ENCODE peak calls at places on chromosomes 11 and 22, in six cellular contexts. L is esophagus squamous epithelium, D is Peyer's patch, X is AG04450, T is HFFc6, F is body of pancreas. Q is an unnamed sample.

GRCh38 chr22:21628386-21629261 is 1.2 kb downstream of the YDJC start:
- DNase-seq in X (no peak), F (no peak), T (no peak), D (peak; percentile 55), L (no peak), Q (no peak)

GRCh38 chr11:27228232-27228631 is 134.8 kb downstream of the CCDC34 start:
- DNase-seq in L (no peak), X (no peak), T (no peak), F (no peak), D (no peak), Q (no peak)

GRCh38 chr22:27438271-27438980 is 363.1 kb downstream of the MN1 start:
- DNase-seq in F (peak; percentile 81), X (no peak), D (no peak), T (no peak), L (no peak), Q (no peak)

GRCh38 chr11:34846467-34846866 is 69.7 kb downstream of the APIP start:
- DNase-seq in L (no peak), X (no peak), T (no peak), F (no peak), D (no peak), Q (no peak)

GRCh38 chr11:4084406-4084805 is 10.2 kb upstream of the RRM1 start:
- DNase-seq in T (no peak), X (no peak), D (no peak), L (no peak), F (no peak), Q (no peak)

GRCh38 chr22:35189559-35189958 is 67.7 kb upstream of the HMGXB4 start:
- DNase-seq in D (no peak), L (no peak), F (no peak), X (no peak), T (no peak), Q (no peak)

GRCh38 chr11:71453021-71453910 is at the start of gene NADSYN1:
- DNase-seq in T (peak; percentile 91), L (peak; percentile 81), D (peak; percentile 99), X (peak; percentile 77), F (peak; percentile 99), Q (peak; percentile 87)

GRCh38 chr11:85385561-85385960 is 241.6 kb downstream of the DLG2 start:
- DNase-seq in F (no peak), X (no peak), D (no peak), L (no peak), T (no peak), Q (no peak)

GRCh38 chr11:129131361-129131760 is 60.8 kb downstream of the ARHGAP32 start:
- DNase-seq in L (no peak), T (no peak), D (no peak), X (no peak), F (no peak), Q (no peak)

GRCh38 chr22:23906641-23907040 is 12.5 kb downstream of the MIF start:
- DNase-seq in D (no peak), X (no peak), T (no peak), L (no peak), F (no peak), Q (no peak)

GRCh38 chr11:36574486-36574885 is 6.7 kb downstream of the RAG1 start:
- DNase-seq in L (no peak), F (no peak), T (no peak), D (no peak), X (no peak), Q (no peak)

GRCh38 chr11:12430351-12430750 is 53.0 kb downstream of the PARVA start:
- DNase-seq in D (no peak), T (peak; percentile 27), F (no peak), L (no peak), X (no peak), Q (no peak)

GRCh38 chr11:2190670-2191471 is 19.3 kb upstream of the TH start:
- DNase-seq in L (no peak), F (no peak), X (no peak), D (no peak), T (no peak), Q (no peak)

GRCh38 chr22:44345872-44346271 is 33.1 kb upstream of the SHISAL1 start:
- DNase-seq in T (no peak), D (no peak), L (no peak), X (no peak), F (no peak), Q (no peak)

GRCh38 chr22:48305726-48306235 is 1521.9 kb downstream of the BRD1 start:
- DNase-seq in D (no peak), F (no peak), L (no peak), T (no peak), X (no peak), Q (no peak)

GRCh38 chr22:38696606-38697005 is 4.1 kb downstream of the JOSD1 start:
- DNase-seq in D (peak; percentile 62), L (no peak), F (no peak), X (no peak), T (peak; percentile 79), Q (peak; percentile 44)

GRCh38 chr11:36228689-36229088 is 60.5 kb downstream of the COMMD9 start:
- DNase-seq in D (no peak), T (no peak), X (no peak), L (no peak), F (no peak), Q (no peak)

GRCh38 chr11:122743949-122744876 is 88.7 kb downstream of the UBASH3B start:
- DNase-seq in T (no peak), D (peak; percentile 92), F (no peak), L (no peak), X (no peak), Q (no peak)

GRCh38 chr22:46390105-46390651 is 54.7 kb downstream of the TRMU start:
- DNase-seq in D (no peak), T (no peak), L (no peak), X (no peak), F (no peak), Q (no peak)

GRCh38 chr22:46390652-46391301 is 55.3 kb downstream of the TRMU start:
- DNase-seq in F (peak; percentile 91), X (peak; percentile 6), T (no peak), D (peak; percentile 59), L (no peak), Q (peak; percentile 56)

GRCh38 chr22:46387748-46388147 is 52.2 kb downstream of the TRMU start:
- DNase-seq in L (no peak), D (no peak), F (no peak), X (no peak), T (no peak), Q (no peak)

GRCh38 chr22:46389081-46389480 is 53.6 kb downstream of the TRMU start:
- DNase-seq in F (no peak), T (no peak), X (no peak), L (no peak), D (no peak), Q (no peak)

GRCh38 chr22:46388647-46389046 is 53.1 kb downstream of the TRMU start:
- DNase-seq in D (no peak), F (no peak), T (no peak), X (no peak), L (no peak), Q (no peak)
- TF ChIP-seq CTCF in D (no peak), F (no peak), T (no peak), X (no peak), L (no peak), Q (no peak)

DNA sequence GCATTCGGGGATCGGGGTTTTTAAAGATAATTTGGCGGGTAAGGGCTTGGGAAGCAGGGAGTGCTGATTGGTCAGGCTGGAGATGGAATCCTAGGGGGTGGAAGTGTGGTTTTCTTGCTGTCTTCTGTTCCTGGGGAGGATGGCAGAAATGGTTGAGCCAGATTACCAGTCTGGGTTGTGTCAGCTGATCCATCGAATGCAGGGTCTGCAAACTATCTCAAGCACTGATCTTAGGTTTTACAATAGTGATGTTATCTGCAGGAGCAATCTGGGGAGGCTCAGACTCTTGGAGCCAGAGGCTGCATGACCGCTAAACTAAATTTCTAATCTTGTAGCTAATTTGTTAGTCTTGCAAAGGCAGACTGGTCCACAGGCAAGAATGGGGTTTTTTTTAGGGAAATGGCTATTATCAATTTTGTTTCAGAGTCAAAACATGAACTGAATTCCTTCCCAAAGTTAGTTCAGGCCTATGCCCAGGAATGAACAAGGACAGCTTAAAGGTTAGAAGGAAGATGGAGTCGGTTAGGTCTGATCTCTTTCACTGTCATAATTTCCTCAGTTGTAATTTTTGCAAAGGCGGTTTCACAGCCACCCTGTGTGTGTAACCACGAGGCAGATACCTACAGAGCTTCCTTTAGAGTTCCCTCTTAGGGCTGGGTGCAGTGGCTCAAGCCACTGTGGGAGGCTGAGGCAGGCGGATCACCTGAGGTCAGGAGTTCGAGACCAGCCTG is 10.2 kb downstream of the SCGB1A1 start:
- DNase-seq in F (no peak), T (no peak), X (no peak), D (no peak), L (no peak), Q (no peak)
- TF ChIP-seq CTCF in F (no peak), T (no peak), X (no peak), D (no peak), L (no peak), Q (no peak)

GRCh38 chr11:60633645-60634044 is 65.8 kb upstream of the MS4A8 start:
- DNase-seq in L (no peak), F (no peak), X (no peak), T (no peak), D (no peak), Q (no peak)

GRCh38 chr11:60631939-60632338 is 67.5 kb upstream of the MS4A8 start:
- DNase-seq in L (no peak), T (no peak), D (no peak), X (no peak), F (no peak), Q (no peak)

GRCh38 chr11:60629399-60629798 is 70.0 kb upstream of the MS4A8 start:
- DNase-seq in L (no peak), F (no peak), X (no peak), T (no peak), D (no peak), Q (no peak)

DNA sequence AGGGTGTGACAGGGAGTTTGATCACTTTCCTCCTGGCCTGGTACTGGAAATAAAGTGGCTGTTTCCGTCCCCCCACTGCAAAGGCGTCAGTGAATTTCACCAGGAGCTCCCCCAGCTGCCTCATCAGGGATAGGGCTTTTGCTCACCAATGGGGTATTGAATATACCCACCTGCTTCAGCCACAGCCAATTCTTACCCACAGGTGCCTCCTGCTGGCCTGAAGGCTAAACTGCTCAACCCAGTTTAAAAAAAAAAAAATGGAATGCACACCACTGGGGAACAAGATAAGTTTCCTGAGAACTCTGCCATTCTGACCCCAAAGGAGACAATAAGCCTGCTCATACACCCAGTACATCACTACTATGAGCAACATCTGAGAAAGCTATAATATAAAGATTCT is 65.3 kb upstream of the MS4A8 start:
- DNase-seq in X (no peak), T (no peak), F (no peak), L (no peak), D (no peak), Q (no peak)
- TF ChIP-seq CTCF in X (no peak), T (peak; percentile 33), F (no peak), L (peak; percentile 6), D (no peak), Q (no peak)

GRCh38 chr11:28343304-28344233 is 235.4 kb downstream of the METTL15 start:
- DNase-seq in X (peak; percentile 76), D (no peak), F (peak; percentile 14), T (peak; percentile 72), L (no peak), Q (peak; percentile 42)

GRCh38 chr11:28337701-28338100 is 229.5 kb downstream of the METTL15 start:
- DNase-seq in L (no peak), D (no peak), F (no peak), X (no peak), T (no peak), Q (no peak)

GRCh38 chr11:28338371-28338770 is 230.2 kb downstream of the METTL15 start:
- DNase-seq in L (no peak), D (no peak), F (no peak), X (no peak), T (no peak), Q (no peak)

GRCh38 chr11:28342704-28343103 is 234.5 kb downstream of the METTL15 start:
- DNase-seq in T (no peak), L (no peak), D (no peak), X (no peak), F (no peak), Q (no peak)

GRCh38 chr11:28339488-28339887 is 231.3 kb downstream of the METTL15 start:
- DNase-seq in D (no peak), T (no peak), F (no peak), X (no peak), L (no peak), Q (no peak)
- TF ChIP-seq CTCF in D (no peak), T (no peak), F (no peak), X (no peak), L (no peak), Q (no peak)

Q was measured in AG09319.